ENCODE peak calls at places on chromosomes 16 and 17, in ten cellular contexts. B, V, D, J, M, S, U, E, C and H are unnamed samples. For H3K4me1, the result is how much of the 10 kb centered on the place peaks cover.

GRCh38 chr17:65027305-65027704 is 29.2 kb downstream of the GNA13 start:
- DNase-seq in U (no peak), M (no peak), D (no peak), S (no peak), J (no peak), C (peak), V (no peak), E (no peak), B (peak), H (no peak)

GRCh38 chr16:79286646-79287423 is 313.7 kb downstream of the MAF start:
- DNase-seq in E (no peak), D (peak), U (peak), V (peak), C (no peak), B (no peak), J (peak), S (peak), M (no peak), H (peak)

GRCh38 chr17:17545031-17545820 is 46.3 kb downstream of the PEMT start:
- DNase-seq in M (no peak), V (no peak), C (peak), U (no peak), D (no peak), E (no peak), J (peak), B (no peak), S (peak), H (peak)

GRCh38 chr17:78501241-78502036 is 75.8 kb downstream of the DNAH17 start:
- DNase-seq in V (no peak), E (no peak), D (no peak), J (peak), U (no peak), M (no peak), B (no peak), C (no peak), S (peak), H (no peak)

GRCh38 chr17:42676424-42677011 is at the start of gene PLEKHH3:
- DNase-seq in E (no peak), C (peak), V (no peak), D (no peak), S (no peak), M (no peak), J (no peak), U (no peak), B (no peak), H (no peak)

GRCh38 chr16:2236362-2237075 is at the start of gene DNASE1L2:
- DNase-seq in U (no peak), B (peak), C (no peak), D (no peak), J (peak), E (no peak), V (peak), M (no peak), S (peak), H (no peak)

GRCh38 chr16:3027983-3028715 is 4.3 kb downstream of the THOC6 start:
- DNase-seq in D (peak), B (peak), E (peak), M (no peak), J (peak), U (peak), S (peak), V (peak), C (peak), H (peak)

GRCh38 chr17:56756536-56756935 is 77.2 kb downstream of the C17orf67 start:
- DNase-seq in V (no peak), M (no peak), E (no peak), D (no peak), B (no peak), S (no peak), C (peak), U (no peak), J (no peak), H (no peak)

GRCh38 chr17:7014995-7015586 is 2.7 kb downstream of the RNASEK start:
- DNase-seq in C (peak), V (no peak), U (no peak), J (no peak), D (no peak), S (no peak), M (no peak), E (no peak), B (no peak), H (no peak)

GRCh38 chr17:65297384-65297783 is 160.2 kb downstream of the RGS9 start:
- DNase-seq in C (peak), M (no peak), V (no peak), U (no peak), S (no peak), B (no peak), D (no peak), E (no peak), J (no peak), H (no peak)

GRCh38 chr16:9114842-9115241 is 23.4 kb downstream of the HAPSTR1 start:
- DNase-seq in C (no peak), J (no peak), M (no peak), D (no peak), S (no peak), V (no peak), U (no peak), B (no peak), E (no peak), H (no peak)

GRCh38 chr17:20967776-20968175 is 75.0 kb downstream of the USP22 start:
- DNase-seq in U (no peak), C (no peak), J (no peak), V (no peak), E (no peak), S (no peak), M (no peak), D (no peak), B (no peak), H (no peak)

GRCh38 chr16:83530293-83530692 is 277.5 kb upstream of the HSBP1 start:
- DNase-seq in C (no peak), E (no peak), V (no peak), J (no peak), U (no peak), D (no peak), M (no peak), B (no peak), S (no peak), H (no peak)

GRCh38 chr17:80192268-80192667 is 22.4 kb downstream of the CARD14 start:
- DNase-seq in U (no peak), M (no peak), V (no peak), D (no peak), E (no peak), S (peak), J (no peak), C (peak), B (no peak), H (no peak)

GRCh38 chr16:1729026-1729425 is 23.0 kb downstream of the MAPK8IP3 start:
- DNase-seq in V (no peak), U (no peak), S (peak), D (no peak), C (no peak), E (no peak), J (no peak), B (no peak), M (no peak), H (no peak)

GRCh38 chr16:49441366-49441780 is 67.8 kb downstream of the C16orf78 start:
- DNase-seq in U (no peak), B (peak), J (no peak), S (peak), C (no peak), D (peak), M (no peak), V (peak), E (peak), H (peak)

GRCh38 chr17:57900991-57901743 is 51.3 kb upstream of the MRPS23 start:
- DNase-seq in M (no peak), B (no peak), U (no peak), E (no peak), V (peak), J (no peak), D (no peak), S (no peak), C (peak), H (peak)

GRCh38 chr17:2214047-2214717 is 89.4 kb downstream of the SMG6 start:
- DNase-seq in C (no peak), D (peak), U (peak), V (no peak), B (no peak), S (no peak), E (peak), J (peak), M (no peak), H (peak)

GRCh38 chr17:68704897-68705296 is 103.7 kb upstream of the FAM20A start:
- DNase-seq in D (no peak), M (no peak), J (no peak), V (no peak), C (peak), S (no peak), E (no peak), U (no peak), B (no peak), H (no peak)

DNA sequence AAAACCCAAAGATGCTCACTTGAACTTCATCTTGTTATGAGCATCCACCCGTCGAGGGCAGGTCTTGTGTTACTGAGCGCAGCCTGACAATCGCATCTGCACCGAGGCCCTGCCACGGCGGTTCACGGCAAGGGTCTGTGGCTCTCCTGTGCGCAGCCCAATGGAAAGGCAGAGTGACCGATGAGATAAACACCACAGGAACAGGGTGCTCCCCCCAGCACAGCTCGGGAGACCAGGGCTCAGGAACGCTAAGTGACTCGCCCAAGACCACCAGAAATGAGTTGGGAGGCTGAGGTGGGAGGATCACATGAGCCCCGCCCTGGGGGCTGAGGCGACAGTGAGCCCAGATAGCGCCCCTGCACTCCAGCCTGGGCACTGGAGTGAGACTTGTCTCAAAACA is 134.7 kb downstream of the ANKRD11 start:
- DNase-seq in V (no peak), B (no peak), E (no peak), D (no peak), M (no peak), J (peak), U (no peak), S (peak), C (no peak), H (no peak)
- H3K4me1 ChIP-seq in V (half or more), B (under half), E (under half), D (under half), M (half or more), J (under half), U (half or more), S (half or more), C (under half), H (half or more)

GRCh38 chr17:36747861-36748260 is 146.5 kb downstream of the MRM1 start:
- DNase-seq in M (no peak), S (no peak), U (no peak), V (no peak), E (no peak), J (no peak), D (no peak), C (no peak), B (no peak), H (no peak)
- H3K4me3 ChIP-seq in M (no peak), S (no peak), U (no peak), V (no peak), E (no peak), J (no peak), D (no peak), C (no peak), B (no peak), H (no peak)

GRCh38 chr16:54813778-54814177 is 116.9 kb upstream of the IRX5 start:
- DNase-seq in J (no peak), U (no peak), V (no peak), D (no peak), E (no peak), M (no peak), B (no peak), S (no peak), C (no peak), H (no peak)

GRCh38 chr16:54816471-54816870 is 114.2 kb upstream of the IRX5 start:
- DNase-seq in J (no peak), D (no peak), U (no peak), V (no peak), M (no peak), S (no peak), E (no peak), B (no peak), C (no peak), H (no peak)

GRCh38 chr16:54817940-54818574 is 112.6 kb upstream of the IRX5 start:
- DNase-seq in C (no peak), M (no peak), S (no peak), U (no peak), J (no peak), V (no peak), B (no peak), E (no peak), D (no peak), H (no peak)

GRCh38 chr16:54815177-54815576 is 115.5 kb upstream of the IRX5 start:
- DNase-seq in E (no peak), B (no peak), D (no peak), V (no peak), C (no peak), M (no peak), U (no peak), S (no peak), J (no peak), H (peak)

DNA sequence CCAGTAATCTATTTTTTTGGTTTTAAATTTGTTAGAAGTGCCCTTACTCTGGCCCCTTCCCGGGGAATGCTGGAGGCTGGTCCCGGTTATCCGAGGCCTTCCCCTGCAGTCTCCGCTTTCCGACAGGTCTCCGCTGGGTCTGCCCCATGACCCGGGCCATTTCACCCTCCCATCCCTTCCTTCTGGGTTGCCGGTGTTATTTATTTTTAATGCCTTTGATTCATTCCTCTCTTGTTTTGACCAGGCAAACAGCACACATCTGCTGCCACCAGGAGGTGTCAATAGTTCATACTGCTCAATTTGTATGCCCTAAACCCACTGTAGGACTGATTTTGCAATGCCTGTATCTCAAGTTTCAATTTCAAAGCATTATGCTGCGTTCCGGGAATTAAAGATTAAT is 113.2 kb upstream of the IRX5 start:
- DNase-seq in V (peak), U (no peak), E (no peak), M (no peak), D (no peak), C (peak), J (no peak), B (peak), S (peak), H (peak)
- TF ChIP-seq CTCF in V (peak), U (no peak), E (no peak), M (no peak), D (no peak), C (peak), J (no peak), B (peak), S (peak), H (peak)

GRCh38 chr17:46120078-46120477 is 73.2 kb downstream of the KANSL1 start:
- DNase-seq in S (no peak), E (no peak), B (no peak), D (no peak), J (no peak), U (no peak), V (no peak), C (no peak), M (no peak), H (no peak)

GRCh38 chr17:46117117-46117516 is 76.1 kb downstream of the KANSL1 start:
- DNase-seq in B (no peak), M (no peak), J (no peak), U (no peak), S (no peak), V (no peak), C (no peak), E (no peak), D (no peak), H (no peak)

GRCh38 chr17:46118969-46119368 is 74.3 kb downstream of the KANSL1 start:
- DNase-seq in V (no peak), S (no peak), B (no peak), J (no peak), M (no peak), C (no peak), D (no peak), E (no peak), U (no peak), H (no peak)

GRCh38 chr17:46115687-46116086 is 77.5 kb downstream of the KANSL1 start:
- DNase-seq in S (no peak), J (no peak), U (no peak), C (no peak), D (no peak), M (no peak), B (no peak), E (no peak), V (no peak), H (no peak)

GRCh38 chr17:46117850-46118696 is 75.2 kb downstream of the KANSL1 start:
- DNase-seq in B (no peak), S (no peak), M (no peak), E (no peak), U (no peak), J (no peak), V (no peak), C (no peak), D (no peak), H (no peak)
- H3K4me1 ChIP-seq in B (under half), S (half or more), M (half or more), E (under half), U (half or more), J (under half), V (half or more), C (under half), D (under half), H (half or more)

GRCh38 chr17:40065771-40066510 is 3.2 kb downstream of the THRA start:
- DNase-seq in J (no peak), U (no peak), M (no peak), B (no peak), C (no peak), V (no peak), S (no peak), D (no peak), E (no peak), H (peak)

GRCh38 chr17:40063034-40063765 is 435 bp downstream of the THRA start:
- DNase-seq in J (peak), V (peak), M (no peak), S (peak), E (peak), C (peak), B (peak), D (peak), U (peak), H (peak)

GRCh38 chr17:40067710-40068109 is 4.9 kb downstream of the THRA start:
- DNase-seq in J (no peak), B (no peak), C (no peak), M (no peak), S (no peak), V (no peak), D (no peak), E (no peak), U (no peak), H (no peak)

GRCh38 chr17:40063915-40064531 is 1.3 kb downstream of the THRA start:
- DNase-seq in U (peak), S (no peak), D (peak), M (no peak), J (no peak), E (no peak), B (no peak), V (no peak), C (no peak), H (no peak)

GRCh38 chr17:40065041-40065770 is 2.4 kb downstream of the THRA start:
- DNase-seq in D (no peak), U (no peak), E (no peak), V (no peak), B (peak), J (no peak), C (no peak), M (no peak), S (no peak), H (peak)
- H3K4me3 ChIP-seq in D (peak), U (peak), E (peak), V (peak), B (peak), J (peak), C (no peak), M (no peak), S (peak), H (peak)

GRCh38 chr16:15461376-15461775 is 27.0 kb downstream of the BMERB1 start:
- DNase-seq in D (no peak), U (no peak), V (no peak), S (no peak), M (no peak), C (peak), B (no peak), E (no peak), J (no peak), H (no peak)

GRCh38 chr16:15464401-15465186 is 30.2 kb downstream of the BMERB1 start:
- DNase-seq in J (no peak), D (no peak), V (no peak), M (no peak), U (no peak), C (no peak), E (no peak), B (no peak), S (no peak), H (no peak)

GRCh38 chr16:15466131-15466530 is 31.7 kb downstream of the BMERB1 start:
- DNase-seq in E (no peak), M (no peak), V (no peak), B (no peak), C (no peak), J (no peak), D (no peak), S (no peak), U (no peak), H (no peak)

GRCh38 chr16:15466886-15467781 is 32.7 kb downstream of the BMERB1 start:
- DNase-seq in D (no peak), M (no peak), E (no peak), B (no peak), J (no peak), C (no peak), U (no peak), V (no peak), S (no peak), H (no peak)
- TF ChIP-seq CTCF in D (peak), M (no peak), E (no peak), B (peak), J (peak), C (peak), U (no peak), V (peak), S (no peak), H (no peak)

GRCh38 chr16:85749686-85750020 is 1.2 kb downstream of the C16orf74 start:
- DNase-seq in V (no peak), C (no peak), U (no peak), S (no peak), B (no peak), E (no peak), D (no peak), J (no peak), M (no peak), H (no peak)
- H3K4me1 ChIP-seq in V (under half), C (half or more), U (under half), S (under half), B (under half), E (under half), D (under half), J (under half), M (half or more), H (under half)